ENCODE peak calls at places on chromosomes 12 and 14, in five cellular contexts. A is HCT116, B is breast epithelium, R is RWPE1, M is substantia nigra. F is an unnamed sample.

GRCh38 chr14:24928501-24928900 is 121.4 kb downstream of the STXBP6 start:
- DNase-seq in A (no peak), B (no peak), R (no peak), M (no peak), F (no peak)

GRCh38 chr12:58067610-58068387 is 126.4 kb downstream of the ATP23 start:
- DNase-seq in A (no peak), B (no peak), R (peak; percentile 82), M (no peak), F (peak; percentile 59)

GRCh38 chr12:104427547-104427938 is 29.2 kb upstream of the CHST11 start:
- DNase-seq in A (no peak), B (no peak), R (no peak), M (no peak), F (no peak)

GRCh38 chr12:100473716-100474150 is at the start of gene NR1H4:
- DNase-seq in A (no peak), B (no peak), R (no peak), M (no peak), F (peak; percentile 16)

GRCh38 chr12:27824126-27824842 is 44.2 kb upstream of the MANSC4 start:
- DNase-seq in A (no peak), B (no peak), R (no peak), M (no peak), F (no peak)

GRCh38 chr14:93954900-93955891 is 21.2 kb downstream of the ASB2 start:
- DNase-seq in A (no peak), B (no peak), R (no peak), M (no peak), F (no peak)

GRCh38 chr12:120265203-120265482 is 387 bp downstream of the PXN start:
- DNase-seq in A (no peak), B (no peak), R (no peak), M (no peak), F (no peak)

GRCh38 chr14:94330432-94330831 is 7.3 kb upstream of the SERPINA6 start:
- DNase-seq in A (no peak), B (no peak), R (no peak), M (no peak), F (no peak)

GRCh38 chr12:52147983-52148540 is 43.8 kb downstream of the KRT80 start:
- DNase-seq in A (no peak), B (no peak), R (no peak), M (no peak), F (no peak)

GRCh38 chr12:52896190-52897100 is 8.4 kb downstream of the KRT8 start:
- DNase-seq in A (no peak), B (no peak), R (no peak), M (no peak), F (no peak)

GRCh38 chr14:67335781-67336180 is 23.8 kb downstream of the ATP6V1D start:
- DNase-seq in A (peak; percentile 36), B (no peak), R (no peak), M (no peak), F (no peak)

GRCh38 chr12:3116106-3116898 is 39.1 kb downstream of the TSPAN9 start:
- DNase-seq in A (no peak), B (no peak), R (no peak), M (no peak), F (no peak)

GRCh38 chr12:25716842-25717241 is 163.8 kb upstream of the LMNTD1 start:
- DNase-seq in A (no peak), B (no peak), R (no peak), M (no peak), F (no peak)

GRCh38 chr12:2179953-2180736 is 127.4 kb downstream of the CACNA1C start:
- DNase-seq in A (peak; percentile 29), B (peak; percentile 37), R (peak; percentile 79), M (no peak), F (peak; percentile 85)

GRCh38 chr12:79934309-79935020 is 432 bp downstream of the PPP1R12A start:
- DNase-seq in A (no peak), B (peak; percentile 66), R (peak; percentile 24), M (no peak), F (no peak)

GRCh38 chr12:52598966-52599365 is 2.3 kb downstream of the KRT72 start:
- DNase-seq in A (no peak), B (no peak), R (no peak), M (no peak), F (no peak)

GRCh38 chr12:14327717-14328116 is 37.8 kb upstream of the ATF7IP start:
- DNase-seq in A (no peak), B (no peak), R (no peak), M (no peak), F (no peak)

GRCh38 chr14:38107216-38107631 is 100.5 kb upstream of the SSTR1 start:
- DNase-seq in A (no peak), B (no peak), R (no peak), M (no peak), F (no peak)

GRCh38 chr14:105100931-105101330 is 35.7 kb upstream of the GPR132 start:
- DNase-seq in A (no peak), B (no peak), R (no peak), M (no peak), F (no peak)

GRCh38 chr12:1681493-1681807 is 9.4 kb upstream of the ADIPOR2 start:
- DNase-seq in A (no peak), B (no peak), R (no peak), M (no peak), F (no peak)

GRCh38 chr12:57258977-57259970 is 8.3 kb upstream of the STAC3 start:
- DNase-seq in A (no peak), B (no peak), R (no peak), M (no peak), F (no peak)

GRCh38 chr12:116539905-116540482 is 19.2 kb upstream of the MAP1LC3B2 start:
- DNase-seq in A (no peak), B (peak; percentile 58), R (no peak), M (peak; percentile 26), F (peak; percentile 53)

GRCh38 chr14:50924848-50925247 is 19.4 kb downstream of the PYGL start:
- DNase-seq in A (no peak), B (no peak), R (no peak), M (no peak), F (no peak)

GRCh38 chr14:50924236-50924635 is 20.0 kb downstream of the PYGL start:
- DNase-seq in A (no peak), B (no peak), R (no peak), M (no peak), F (no peak)

GRCh38 chr14:50917449-50917848 is 26.8 kb downstream of the PYGL start:
- DNase-seq in A (no peak), B (no peak), R (no peak), M (no peak), F (no peak)

DNA sequence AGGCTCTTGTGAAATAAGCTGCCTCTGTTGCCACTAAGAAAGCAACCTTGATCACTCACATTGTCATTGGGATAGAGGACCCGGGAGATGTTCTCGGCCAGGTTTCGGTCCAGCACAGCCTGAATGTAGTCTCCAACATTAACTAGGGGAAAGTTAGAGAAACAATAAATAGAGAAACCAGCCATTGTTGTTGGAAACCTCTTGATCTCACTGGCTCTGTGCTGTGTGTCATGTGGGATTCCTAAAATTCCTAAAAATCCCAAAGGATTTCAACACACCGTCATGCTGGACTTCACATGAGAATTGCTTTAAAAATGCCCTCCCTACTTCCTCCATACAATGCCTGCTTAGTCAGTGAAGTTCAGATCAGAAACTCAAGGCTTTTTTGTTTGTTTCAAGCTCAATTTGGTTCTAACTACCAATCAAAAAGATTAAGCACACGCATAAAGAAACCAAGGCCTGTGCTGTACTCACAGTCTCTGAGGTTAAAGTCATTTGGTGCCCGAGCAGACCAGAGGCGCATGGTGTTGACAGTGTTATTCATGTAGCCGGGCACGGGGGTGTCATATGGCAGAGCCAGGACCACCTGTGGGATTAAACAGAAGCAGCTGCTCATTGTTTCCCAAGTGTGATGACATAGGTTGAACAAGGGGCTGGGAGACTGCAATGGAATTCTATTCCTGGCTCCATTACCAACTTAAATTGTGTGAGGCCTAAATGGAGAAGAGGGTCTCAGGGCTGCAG is 23.6 kb downstream of the PYGL start:
- DNase-seq in A (no peak), B (no peak), R (no peak), M (no peak), F (peak; percentile 48)
- H3K27ac ChIP-seq in A (no peak overlapping the region), B (peak overlapping the region; percentile 9), R (peak overlapping the region; percentile 50), M (no peak overlapping the region), F (peak overlapping the region; percentile 89)

GRCh38 chr14:22837059-22837749 is 819 bp downstream of the MMP14 start:
- DNase-seq in A (no peak), B (no peak), R (no peak), M (no peak), F (no peak)
- H3K27ac ChIP-seq in A (peak overlapping the region; percentile 48), B (peak overlapping the region; percentile 97), R (peak overlapping the region; percentile 99), M (peak overlapping the region; percentile 59), F (peak overlapping the region; percentile 94)

GRCh38 chr12:121788176-121788818 is 5.2 kb downstream of the RHOF start:
- DNase-seq in A (no peak), B (no peak), R (no peak), M (no peak), F (no peak)

GRCh38 chr12:121784460-121784859 is 9.0 kb downstream of the RHOF start:
- DNase-seq in A (no peak), B (no peak), R (peak; percentile 78), M (no peak), F (no peak)

GRCh38 chr12:121789233-121789781 is 4.2 kb downstream of the RHOF start:
- DNase-seq in A (no peak), B (no peak), R (no peak), M (no peak), F (no peak)

GRCh38 chr12:121786441-121786825 is 7.1 kb downstream of the RHOF start:
- DNase-seq in A (peak; percentile 99), B (peak; percentile 84), R (peak; percentile 89), M (no peak), F (peak; percentile 68)

GRCh38 chr12:121787063-121787774 is 6.3 kb downstream of the RHOF start:
- DNase-seq in A (no peak), B (no peak), R (no peak), M (no peak), F (no peak)
- H3K27ac ChIP-seq in A (peak overlapping the region; percentile 98), B (no peak overlapping the region), R (peak overlapping the region; percentile 90), M (no peak overlapping the region), F (peak overlapping the region; percentile 21)

GRCh38 chr14:95685978-95686922 is at the start of gene TCL1B:
- DNase-seq in A (no peak), B (no peak), R (no peak), M (no peak), F (no peak)
- H3K27ac ChIP-seq in A (no peak within 1 kb of the TSS), B (no peak within 1 kb of the TSS), R (no peak within 1 kb of the TSS), M (no peak within 1 kb of the TSS), F (no peak within 1 kb of the TSS)